ENCODE peak calls at places on chromosomes 1 and 21, in nine cellular contexts. W is A549, Q is heart left ventricle, F is Peyer's patch, N is spleen, M is uterus, V is right lobe of liver, H is esophagus squamous epithelium, P is ovary. J is an unnamed sample.

GRCh38 chr1:54671985-54672608 is 30.5 kb downstream of the MROH7 start:
- DNase-seq in M (no peak), V (no peak), N (no peak), Q (no peak), H (no peak), W (peak; percentile 47), P (no peak), F (peak; percentile 81), J (no peak)

GRCh38 chr1:26053718-26054572 is 8.0 kb upstream of the SLC30A2 start:
- DNase-seq in N (no peak), M (no peak), Q (no peak), H (no peak), P (no peak), V (no peak), W (no peak), F (no peak), J (no peak)

GRCh38 chr1:148263128-148263905 is 111.2 kb upstream of the NBPF11 start:
- DNase-seq in F (peak; percentile 86), H (no peak), M (peak; percentile 42), Q (peak; percentile 47), P (peak; percentile 37), N (peak; percentile 86), W (peak; percentile 65), V (no peak), J (peak; percentile 27)

GRCh38 chr1:2374260-2375155 is 16.8 kb downstream of the MORN1 start:
- DNase-seq in M (no peak), F (peak; percentile 42), N (peak; percentile 50), P (no peak), V (peak; percentile 39), W (no peak), H (no peak), Q (no peak), J (no peak)

GRCh38 chr1:20896824-20897223 is 109.7 kb upstream of the HP1BP3 start:
- DNase-seq in H (no peak), W (peak; percentile 18), V (no peak), P (no peak), Q (no peak), M (no peak), F (no peak), N (no peak), J (no peak)

GRCh38 chr1:56816264-56816663 is 2.9 kb downstream of the FYB2 start:
- DNase-seq in N (no peak), F (no peak), W (no peak), M (no peak), P (no peak), V (no peak), H (no peak), Q (no peak), J (no peak)

GRCh38 chr1:21397813-21398188 is 42.1 kb upstream of the NBPF3 start:
- DNase-seq in W (no peak), F (peak; percentile 50), N (no peak), H (no peak), Q (no peak), M (no peak), P (no peak), V (no peak), J (no peak)

GRCh38 chr1:226875641-226876295 is 5.4 kb downstream of the PSEN2 start:
- DNase-seq in P (peak; percentile 8), Q (no peak), M (no peak), F (peak; percentile 88), V (peak; percentile 59), W (peak; percentile 56), N (peak; percentile 37), H (no peak), J (no peak)

GRCh38 chr1:199075792-199076191 is 437.0 kb downstream of the PTPRC start:
- DNase-seq in F (no peak), H (no peak), Q (no peak), W (no peak), V (no peak), N (no peak), P (no peak), M (no peak), J (no peak)

GRCh38 chr1:223556414-223557124 is 108.9 kb downstream of the CAPN8 start:
- DNase-seq in Q (no peak), F (peak; percentile 82), M (no peak), H (no peak), W (peak; percentile 46), N (no peak), V (peak; percentile 75), P (no peak), J (no peak)

GRCh38 chr21:25626752-25627151 is 12.3 kb upstream of the JAM2 start:
- DNase-seq in V (no peak), M (no peak), H (no peak), W (no peak), N (no peak), F (no peak), P (no peak), Q (peak; percentile 63), J (no peak)

GRCh38 chr1:70171512-70171911 is 33.9 kb downstream of the LRRC40 start:
- DNase-seq in N (no peak), Q (no peak), V (no peak), F (no peak), P (no peak), W (no peak), M (no peak), H (no peak), J (no peak)

GRCh38 chr1:156533568-156534220 is 33.1 kb upstream of the MEF2D start:
- DNase-seq in N (no peak), H (no peak), F (peak; percentile 26), W (no peak), M (no peak), Q (no peak), V (no peak), P (no peak), J (no peak)

GRCh38 chr21:35488941-35489340 is 439.8 kb upstream of the RUNX1 start:
- DNase-seq in V (no peak), N (no peak), H (no peak), W (no peak), P (no peak), Q (no peak), M (no peak), F (no peak), J (no peak)

DNA sequence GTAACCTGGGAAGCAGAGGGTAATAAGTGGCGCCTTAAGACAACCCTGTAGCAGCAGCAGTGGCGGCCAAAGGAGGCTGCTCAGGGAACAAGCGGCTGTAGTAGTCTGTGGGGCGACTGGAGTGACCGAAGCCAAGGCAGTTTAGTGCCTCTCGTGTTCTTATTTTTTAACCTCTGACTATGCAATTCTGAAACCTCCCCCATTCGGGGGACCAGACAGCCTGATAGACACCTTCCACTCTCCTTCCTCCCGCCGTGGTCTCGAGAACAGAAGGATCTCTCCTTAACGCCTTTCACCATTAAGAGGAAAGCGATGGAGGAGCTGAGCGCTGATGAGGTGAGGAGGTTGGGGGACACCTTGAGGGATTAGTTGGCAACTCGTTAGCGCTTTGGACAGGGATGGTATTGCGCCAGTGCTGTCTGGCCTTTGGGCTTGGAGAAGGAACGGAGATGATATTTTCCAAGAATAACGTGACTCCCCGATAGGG is 644 bp downstream of the UBE4B start:
- DNase-seq in H (no peak), Q (no peak), M (no peak), F (peak; percentile 59), P (peak; percentile 43), N (no peak), V (no peak), W (peak; percentile 18), J (no peak)
- TF ChIP-seq CTCF in H (no peak), Q (no peak), M (no peak), F (no peak), P (no peak), N (no peak), V (no peak), W (no peak), J (no peak)

GRCh38 chr1:154418898-154419619 is 13.9 kb downstream of the IL6R start:
- DNase-seq in P (no peak), W (no peak), Q (no peak), V (peak; percentile 71), F (peak; percentile 47), M (peak; percentile 35), H (no peak), N (peak; percentile 39), J (no peak)

GRCh38 chr1:154419620-154420020 is 14.5 kb downstream of the IL6R start:
- DNase-seq in M (peak; percentile 78), Q (peak; percentile 94), P (peak; percentile 83), N (peak; percentile 89), W (no peak), H (peak; percentile 33), F (peak; percentile 83), V (peak; percentile 96), J (peak; percentile 90)

GRCh38 chr1:154420172-154420571 is 15.0 kb downstream of the IL6R start:
- DNase-seq in M (peak; percentile 89), V (peak; percentile 88), W (peak; percentile 80), N (peak; percentile 87), Q (peak; percentile 92), H (no peak), P (peak; percentile 87), F (peak; percentile 88), J (peak; percentile 87)

GRCh38 chr1:154422521-154422920 is 17.4 kb downstream of the IL6R start:
- DNase-seq in M (no peak), F (no peak), H (no peak), Q (peak; percentile 30), N (peak; percentile 32), W (no peak), V (peak; percentile 51), P (no peak), J (no peak)

DNA sequence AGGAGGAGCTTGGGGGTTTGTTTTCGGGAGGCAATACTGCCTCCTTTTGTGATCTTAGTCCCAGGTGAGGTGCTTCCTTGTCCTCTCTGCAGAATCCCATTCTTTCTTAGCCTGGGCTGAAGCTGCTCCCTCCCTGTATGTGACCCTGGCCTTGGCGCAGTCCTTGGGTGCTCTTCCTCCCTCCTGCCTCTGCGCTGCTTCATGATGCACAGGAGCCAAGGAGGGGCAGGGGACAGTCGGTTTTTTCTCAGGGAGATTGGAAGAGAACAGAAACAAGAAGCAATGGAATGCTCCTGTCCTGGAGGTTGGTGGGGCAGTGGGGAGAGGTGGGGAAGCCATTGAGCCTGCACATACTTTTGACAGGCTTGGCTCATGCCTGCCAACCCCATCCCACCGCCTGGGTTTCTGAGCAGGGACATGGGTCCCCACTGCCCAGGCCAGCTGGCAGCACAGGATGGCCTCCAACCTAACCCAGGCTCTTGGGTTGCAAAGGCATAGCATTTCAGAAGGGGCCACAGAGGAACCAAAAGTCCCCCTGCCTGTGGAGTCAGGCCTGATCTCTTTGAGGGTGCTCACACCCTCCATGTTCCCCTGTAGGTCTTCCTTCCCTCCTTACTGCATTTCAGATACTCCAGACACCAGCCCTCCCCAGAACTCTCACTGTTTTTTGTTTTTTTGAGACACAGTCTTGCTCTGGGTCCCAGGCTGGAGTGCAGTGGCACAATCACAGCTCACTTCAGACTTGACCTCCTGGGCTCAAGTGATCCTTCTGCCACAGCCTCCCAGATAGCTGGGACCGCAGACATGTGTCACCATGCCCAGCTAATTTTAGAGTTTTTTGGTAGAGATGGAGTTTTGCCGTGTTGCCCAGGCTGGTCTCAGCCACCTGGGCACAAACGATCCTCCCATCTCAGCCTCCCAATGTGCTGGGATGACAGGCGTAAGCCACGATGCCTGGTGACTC is 16.1 kb downstream of the IL6R start:
- DNase-seq in N (peak; percentile 60), Q (no peak), P (peak; percentile 36), V (peak; percentile 46), M (no peak), H (no peak), W (no peak), F (no peak), J (no peak)
- TF ChIP-seq POLR2A in N (no peak), Q (no peak), P (no peak), V (no peak), M (no peak), H (no peak), W (no peak), F (no peak), J (no peak)

GRCh38 chr1:228084325-228084724 is 1.8 kb downstream of the ARF1 start:
- DNase-seq in Q (no peak), N (no peak), W (no peak), V (no peak), M (no peak), F (no peak), P (peak; percentile 7), H (no peak), J (no peak)
- H3K4me1 ChIP-seq in Q (peaks cover 48% of the 10 kb centered on the region), N (peaks cover 60% of the 10 kb centered on the region), W (peaks cover 57% of the 10 kb centered on the region), V (peaks cover 59% of the 10 kb centered on the region), M (peaks cover 52% of the 10 kb centered on the region), F (peaks cover 11% of the 10 kb centered on the region), P (peaks cover 37% of the 10 kb centered on the region), H (peaks cover 77% of the 10 kb centered on the region), J (peaks cover 76% of the 10 kb centered on the region)

GRCh38 chr1:232150770-232151548 is 479.0 kb downstream of the SIPA1L2 start:
- DNase-seq in N (no peak), H (no peak), P (no peak), Q (no peak), V (no peak), M (no peak), F (no peak), W (no peak), J (no peak)
- TF ChIP-seq CTCF in N (no peak), H (no peak), P (no peak), Q (no peak), V (no peak), M (no peak), F (no peak), W (no peak), J (no peak)

J was measured in tibial nerve.